ENCODE peak calls at places on chromosomes 11 and 22, in five cellular contexts. N is AG09319; Y is activated CD4-positive, alpha-beta T cell treated with anti-CD3 and anti-CD28 coated beads, Interleukin-2, amount 10 ng/mL, durations not matched to agents 7 days and 5 days; P is NCI-H345; C is AG09309. G is an unnamed sample.

GRCh38 chr11:126992065-126992803 is 8.3 kb downstream of the KIRREL3 start:
- DNase-seq in N (peak; percentile 68), P (no peak), Y (no peak), C (peak; percentile 96), G (no peak)

GRCh38 chr11:63243533-63243932 is at the start of gene SLC22A25:
- DNase-seq in N (no peak), C (no peak), Y (no peak), P (no peak), G (no peak)

GRCh38 chr11:83823461-83824025 is 537.4 kb upstream of the CCDC90B start:
- DNase-seq in P (no peak), C (no peak), Y (no peak), N (no peak), G (no peak)

GRCh38 chr11:70944636-70945035 is 307.7 kb downstream of the SHANK2 start:
- DNase-seq in P (no peak), Y (no peak), N (no peak), C (no peak), G (no peak)

GRCh38 chr11:115409691-115410220 is 94.5 kb downstream of the CADM1 start:
- DNase-seq in C (no peak), P (peak; percentile 97), N (no peak), Y (no peak), G (no peak)

GRCh38 chr22:50545522-50546325 is at the start of gene KLHDC7B:
- DNase-seq in Y (peak; percentile 54), N (no peak), C (no peak), P (no peak), G (no peak)

GRCh38 chr11:32081129-32081641 is 9.7 kb upstream of the RCN1 start:
- DNase-seq in Y (no peak), P (no peak), N (no peak), C (no peak), G (no peak)

GRCh38 chr22:44550666-44551491 is 52.8 kb upstream of the RTL6 start:
- DNase-seq in P (no peak), C (peak; percentile 94), N (peak; percentile 96), Y (no peak), G (peak; percentile 28)

GRCh38 chr11:73359930-73360742 is 16.1 kb upstream of the RELT start:
- DNase-seq in Y (peak; percentile 46), N (no peak), C (no peak), P (peak; percentile 14), G (no peak)

GRCh38 chr11:725624-726202 is 19.7 kb downstream of the EPS8L2 start:
- DNase-seq in P (peak; percentile 53), C (no peak), Y (no peak), N (no peak), G (no peak)

GRCh38 chr11:124961972-124962609 is 8.1 kb downstream of the CCDC15 start:
- DNase-seq in Y (peak; percentile 60), C (peak; percentile 55), N (peak; percentile 49), P (peak; percentile 67), G (peak; percentile 68)

GRCh38 chr11:122139595-122139866 is 23.5 kb upstream of the BLID start:
- DNase-seq in N (no peak), Y (no peak), P (no peak), C (no peak), G (no peak)

GRCh38 chr11:62132188-62132587 is 8.4 kb downstream of the INCENP start:
- DNase-seq in P (no peak), Y (no peak), C (no peak), N (no peak), G (no peak)

GRCh38 chr22:23075525-23076216 is 5.4 kb downstream of the GNAZ start:
- DNase-seq in P (no peak), C (no peak), Y (no peak), N (no peak), G (no peak)

GRCh38 chr11:65861533-65862183 is 1.4 kb downstream of the MUS81 start:
- DNase-seq in Y (no peak), P (no peak), C (no peak), N (no peak), G (no peak)

GRCh38 chr22:20531154-20531403 is 23.7 kb downstream of the MED15 start:
- DNase-seq in P (no peak), C (no peak), N (no peak), Y (no peak), G (no peak)

GRCh38 chr11:70498976-70499801 is 100.9 kb downstream of the CTTN start:
- DNase-seq in P (no peak), C (no peak), N (no peak), Y (no peak), G (no peak)

GRCh38 chr22:39369186-39369585 is 19.4 kb downstream of the SYNGR1 start:
- DNase-seq in P (no peak), C (no peak), Y (no peak), N (no peak), G (no peak)

GRCh38 chr11:60985991-60986915 is 14.8 kb downstream of the CD6 start:
- DNase-seq in P (no peak), Y (peak; percentile 94), C (no peak), N (no peak), G (peak; percentile 99)

GRCh38 chr11:33449798-33450197 is 192.6 kb downstream of the HIPK3 start:
- DNase-seq in C (no peak), N (no peak), P (no peak), Y (no peak), G (no peak)

GRCh38 chr11:69306821-69307220 is 12.9 kb downstream of the MYEOV start:
- DNase-seq in Y (no peak), N (no peak), P (no peak), C (no peak), G (no peak)

GRCh38 chr11:95829580-95830259 is 39.4 kb downstream of the CEP57 start:
- DNase-seq in P (no peak), N (no peak), C (no peak), Y (no peak), G (no peak)

GRCh38 chr11:34680206-34680605 is 59.3 kb downstream of the EHF start:
- DNase-seq in C (peak; percentile 0), P (peak; percentile 45), Y (no peak), N (no peak), G (no peak)

GRCh38 chr22:49419661-49420060 is 408.0 kb downstream of the BRD1 start:
- DNase-seq in P (no peak), Y (no peak), C (no peak), N (no peak), G (no peak)

GRCh38 chr11:70326365-70326803 is 55.9 kb downstream of the PPFIA1 start:
- DNase-seq in P (no peak), C (peak; percentile 62), N (peak; percentile 51), Y (no peak), G (no peak)

GRCh38 chr11:103920933-103921332 is 115.5 kb upstream of the DDI1 start:
- DNase-seq in C (no peak), Y (no peak), P (no peak), N (no peak), G (no peak)

GRCh38 chr22:44154431-44154942 is 26.2 kb upstream of the PARVG start:
- DNase-seq in N (no peak), C (peak; percentile 47), P (no peak), Y (no peak), G (no peak)

GRCh38 chr11:65435330-65435931 is 12.8 kb downstream of the NEAT1 start:
- DNase-seq in Y (no peak), C (no peak), N (no peak), P (no peak), G (no peak)

GRCh38 chr11:111063711-111064110 is 181.8 kb upstream of the POU2AF2 start:
- DNase-seq in N (no peak), P (no peak), Y (no peak), C (no peak), G (no peak)

GRCh38 chr11:68934666-68935065 is 31.0 kb downstream of the IGHMBP2 start:
- DNase-seq in C (no peak), N (no peak), P (no peak), Y (no peak), G (no peak)

GRCh38 chr11:43905788-43906187 is 25.2 kb downstream of the ALKBH3 start:
- DNase-seq in N (no peak), P (no peak), Y (no peak), C (no peak), G (no peak)

GRCh38 chr11:56843816-56844215 is 95.3 kb upstream of the OR9G4 start:
- DNase-seq in P (no peak), Y (no peak), N (no peak), C (no peak), G (no peak)

GRCh38 chr11:65116370-65117205 is 913 bp downstream of the ZNHIT2 start:
- DNase-seq in C (no peak), Y (peak; percentile 71), N (no peak), P (peak; percentile 29), G (peak; percentile 58)

GRCh38 chr11:109138200-109138599 is 283.8 kb upstream of the C11orf87 start:
- DNase-seq in P (no peak), Y (no peak), C (no peak), N (no peak), G (no peak)